ENCODE peak calls at places on chromosomes 16 and 17, in eight cellular contexts. W, Y, U, D, H, S, V and O are unnamed samples.

GRCh38 chr16:19502395-19503131 is 19.3 kb downstream of the GDE1 start:
- DNase-seq in W (peak; percentile 45), Y (peak; percentile 56), U (peak; percentile 80), D (peak; percentile 84), H (peak; percentile 34), S (peak; percentile 76), V (no peak), O (peak; percentile 84)

GRCh38 chr16:86575754-86576557 is 2.4 kb upstream of the FOXL1 start:
- DNase-seq in W (no peak), Y (peak; percentile 64), U (peak; percentile 78), D (peak; percentile 17), H (no peak), S (peak; percentile 92), V (no peak), O (peak; percentile 83)

GRCh38 chr17:63848834-63849689 is 6.6 kb upstream of the SMARCD2 start:
- DNase-seq in W (peak; percentile 76), Y (peak; percentile 98), U (peak; percentile 92), D (no peak), H (peak; percentile 92), S (peak; percentile 95), V (no peak), O (peak; percentile 66)

GRCh38 chr16:48054881-48055601 is 100.8 kb downstream of the ABCC12 start:
- DNase-seq in W (peak; percentile 36), Y (peak; percentile 70), U (peak; percentile 56), D (peak; percentile 28), H (no peak), S (peak; percentile 73), V (no peak), O (peak; percentile 60)

GRCh38 chr16:73048292-73049050 is 543 bp upstream of the ZFHX3 start:
- DNase-seq in W (no peak), Y (no peak), U (peak; percentile 47), D (no peak), H (no peak), S (peak; percentile 54), V (no peak), O (peak; percentile 79)

GRCh38 chr16:31528726-31529397 is 1.2 kb downstream of the AHSP start:
- DNase-seq in W (no peak), Y (no peak), U (no peak), D (no peak), H (no peak), S (peak; percentile 67), V (no peak), O (no peak)

GRCh38 chr16:19162085-19162484 is 6.0 kb upstream of the SYT17 start:
- DNase-seq in W (no peak), Y (no peak), U (no peak), D (no peak), H (no peak), S (no peak), V (no peak), O (no peak)

GRCh38 chr16:84520778-84521770 is 16.6 kb upstream of the MEAK7 start:
- DNase-seq in W (no peak), Y (no peak), U (no peak), D (peak; percentile 96), H (no peak), S (no peak), V (no peak), O (no peak)

GRCh38 chr16:5207001-5207523 is 109.5 kb upstream of the EEF2KMT start:
- DNase-seq in W (no peak), Y (no peak), U (no peak), D (no peak), H (no peak), S (no peak), V (no peak), O (no peak)

GRCh38 chr17:50201226-50201854 is at the start of gene COL1A1:
- DNase-seq in W (no peak), Y (no peak), U (peak; percentile 38), D (no peak), H (no peak), S (peak; percentile 95), V (no peak), O (no peak)

GRCh38 chr16:8675183-8676159 is 1.1 kb downstream of the ABAT start:
- DNase-seq in W (no peak), Y (peak; percentile 50), U (peak; percentile 53), D (no peak), H (no peak), S (no peak), V (no peak), O (no peak)

GRCh38 chr17:28133562-28133970 is 91.1 kb downstream of the NLK start:
- DNase-seq in W (no peak), Y (no peak), U (no peak), D (no peak), H (no peak), S (peak; percentile 47), V (no peak), O (no peak)

GRCh38 chr17:8004899-8005298 is 2.5 kb downstream of the GUCY2D start:
- DNase-seq in W (no peak), Y (no peak), U (no peak), D (no peak), H (no peak), S (peak; percentile 30), V (no peak), O (no peak)

GRCh38 chr17:55411463-55411855 is 10.2 kb downstream of the MMD start:
- DNase-seq in W (no peak), Y (no peak), U (no peak), D (no peak), H (no peak), S (no peak), V (no peak), O (no peak)

GRCh38 chr17:79949646-79950292 is 85.9 kb downstream of the TBC1D16 start:
- DNase-seq in W (no peak), Y (no peak), U (no peak), D (no peak), H (no peak), S (no peak), V (no peak), O (no peak)

GRCh38 chr16:52069866-52070265 is 477.1 kb downstream of the TOX3 start:
- DNase-seq in W (no peak), Y (no peak), U (no peak), D (peak; percentile 63), H (no peak), S (peak; percentile 15), V (no peak), O (no peak)

GRCh38 chr16:56771558-56772279 is 41.8 kb downstream of the NUP93 start:
- DNase-seq in W (no peak), Y (no peak), U (no peak), D (no peak), H (no peak), S (peak; percentile 19), V (no peak), O (no peak)

GRCh38 chr16:85037050-85037410 is 9.4 kb downstream of the KIAA0513 start:
- DNase-seq in W (no peak), Y (no peak), U (no peak), D (no peak), H (no peak), S (no peak), V (no peak), O (no peak)

GRCh38 chr17:42751628-42752027 is 6.8 kb upstream of the EZH1 start:
- DNase-seq in W (no peak), Y (no peak), U (no peak), D (no peak), H (no peak), S (no peak), V (no peak), O (no peak)